ENCODE peak calls at places on chromosomes 12 and 14, in seven cellular contexts. U, A, D, X, M, I and J are unnamed samples.
A peak's percentile ranks its signal among the peaks of the same experiment; 100 is the strongest.

GRCh38 chr14:71555654-71556559 is 376.3 kb upstream of the RGS6 start:
- DNase-seq in X (peak; percentile 11), I (peak; percentile 42), M (no peak), A (peak; percentile 17), D (no peak), U (peak; percentile 5), J (no peak)

GRCh38 chr14:94485944-94486841 is 10.2 kb upstream of the SERPINA9 start:
- DNase-seq in U (peak; percentile 43), I (peak; percentile 43), M (peak; percentile 89), A (peak; percentile 8), D (peak; percentile 84), X (peak; percentile 38), J (no peak)

GRCh38 chr12:125651625-125652024 is 586.4 kb downstream of the AACS start:
- DNase-seq in I (no peak), A (no peak), X (no peak), M (no peak), D (no peak), U (no peak), J (no peak)

GRCh38 chr12:102426599-102427541 is 53.5 kb downstream of the IGF1 start:
- DNase-seq in I (no peak), M (no peak), U (no peak), D (no peak), A (no peak), X (no peak), J (no peak)

GRCh38 chr14:35331605-35332516 is 39.7 kb downstream of the PSMA6 start:
- DNase-seq in M (peak; percentile 44), U (peak; percentile 90), I (peak; percentile 72), D (no peak), A (no peak), X (peak; percentile 74), J (no peak)

GRCh38 chr14:96368534-96368933 is 5.2 kb downstream of the GSKIP start:
- DNase-seq in I (no peak), D (no peak), X (no peak), U (no peak), A (no peak), M (no peak), J (no peak)

GRCh38 chr12:6183689-6184441 is 16.3 kb upstream of the CD9 start:
- DNase-seq in A (no peak), D (no peak), X (peak; percentile 32), I (peak; percentile 81), M (no peak), U (no peak), J (no peak)

GRCh38 chr12:123354600-123354999 is 10.0 kb downstream of the SBNO1 start:
- DNase-seq in U (no peak), I (no peak), D (no peak), M (no peak), X (no peak), A (no peak), J (no peak)

GRCh38 chr12:50924439-50925341 is 27.7 kb upstream of the HIGD1C start:
- DNase-seq in I (peak; percentile 88), D (peak; percentile 29), M (peak; percentile 77), U (peak; percentile 78), A (no peak), X (peak; percentile 89), J (peak; percentile 86)

GRCh38 chr14:99531221-99532096 is 50.2 kb downstream of the CCNK start:
- DNase-seq in M (peak; percentile 49), A (no peak), D (no peak), I (no peak), X (no peak), U (no peak), J (no peak)

GRCh38 chr14:74616996-74617700 is 5.1 kb upstream of the LTBP2 start:
- DNase-seq in D (no peak), U (no peak), M (no peak), X (no peak), I (no peak), A (no peak), J (no peak)

GRCh38 chr12:127957001-127957660 is 309.8 kb upstream of the TMEM132C start:
- DNase-seq in U (no peak), D (no peak), I (no peak), A (no peak), M (no peak), X (no peak), J (no peak)

GRCh38 chr14:68789002-68789797 is 3.7 kb downstream of the ZFP36L1 start:
- DNase-seq in I (peak; percentile 91), A (peak; percentile 79), X (no peak), D (peak; percentile 55), U (peak; percentile 72), M (peak; percentile 47), J (no peak)

GRCh38 chr14:23533652-23534435 is 17.7 kb downstream of the ZFHX2 start:
- DNase-seq in I (no peak), M (no peak), D (no peak), U (no peak), X (no peak), A (no peak), J (no peak)

GRCh38 chr12:113075137-113075683 is 18.7 kb downstream of the DTX1 start:
- DNase-seq in U (no peak), I (no peak), D (no peak), X (no peak), A (no peak), M (no peak), J (no peak)

GRCh38 chr12:77220586-77220985 is 155.2 kb upstream of the E2F7 start:
- DNase-seq in X (no peak), A (no peak), D (no peak), M (no peak), U (no peak), I (no peak), J (no peak)

GRCh38 chr14:92553456-92553855 is 39.9 kb downstream of the RIN3 start:
- DNase-seq in M (peak; percentile 38), I (no peak), A (no peak), U (no peak), D (peak; percentile 29), X (no peak), J (no peak)